ENCODE peak calls at places on chromosome 15, in nine cellular contexts. N is endothelial cell of umbilical vein; G is fibroblast of the aortic adventitia; J is H9; R is HCT116; H is ascending aorta; Z is CD4-positive, alpha-beta T cell; S is HepG2; F is RWPE1. I is an unnamed sample.

GRCh38 chr15:21269121-21269520 is 171.2 kb downstream of the POTEB3 start:
- DNase-seq in G (no peak), H (no peak), Z (no peak), N (no peak), R (no peak), S (no peak), F (no peak), J (no peak), I (peak)

GRCh38 chr15:69305204-69305931 is 6.7 kb downstream of the PAQR5 start:
- DNase-seq in F (peak), J (no peak), G (peak), S (peak), R (peak), H (no peak), N (peak), Z (no peak), I (peak)

GRCh38 chr15:71752604-71753289 is 57.6 kb upstream of the NR2E3 start:
- DNase-seq in Z (no peak), F (peak), J (peak), N (peak), R (peak), H (peak), S (peak), G (peak), I (peak)

GRCh38 chr15:79977431-79977940 is 6.5 kb upstream of the BCL2A1 start:
- DNase-seq in J (no peak), G (peak), N (no peak), Z (no peak), F (no peak), S (no peak), H (no peak), R (no peak), I (no peak)

GRCh38 chr15:77415450-77416448 is 4.2 kb downstream of the PEAK1 start:
- DNase-seq in Z (no peak), S (no peak), N (peak), F (no peak), G (peak), J (no peak), R (no peak), H (no peak), I (no peak)

GRCh38 chr15:89101302-89102191 is 13.3 kb downstream of the ABHD2 start:
- DNase-seq in J (no peak), Z (no peak), R (peak), H (peak), S (peak), F (peak), N (peak), G (peak), I (peak)

GRCh38 chr15:75925440-75925839 is 21.8 kb downstream of the FBXO22 start:
- DNase-seq in N (no peak), F (no peak), H (no peak), J (no peak), R (no peak), Z (no peak), G (no peak), S (no peak), I (no peak)

GRCh38 chr15:80217327-80217900 is 34.6 kb downstream of the CTXND1 start:
- DNase-seq in N (no peak), G (no peak), H (no peak), Z (no peak), S (no peak), F (no peak), R (no peak), J (no peak), I (no peak)

GRCh38 chr15:89500397-89501270 is 4.3 kb upstream of the RHCG start:
- DNase-seq in H (peak), R (no peak), J (peak), S (no peak), N (no peak), Z (no peak), F (no peak), G (no peak), I (no peak)

GRCh38 chr15:88664151-88664778 is 25.4 kb downstream of the ISG20 start:
- DNase-seq in H (no peak), F (no peak), R (no peak), S (no peak), J (no peak), G (peak), N (peak), Z (peak), I (no peak)

GRCh38 chr15:100943074-100943473 is 23.9 kb downstream of the LRRK1 start:
- DNase-seq in R (no peak), H (no peak), G (peak), S (no peak), Z (no peak), F (no peak), J (no peak), N (no peak), I (no peak)

GRCh38 chr15:93203036-93203435 is 114.0 kb upstream of the RGMA start:
- DNase-seq in R (no peak), H (no peak), F (no peak), J (no peak), N (no peak), G (no peak), Z (no peak), S (no peak), I (no peak)

GRCh38 chr15:101397521-101398003 is 91.9 kb downstream of the PCSK6 start:
- DNase-seq in Z (no peak), F (no peak), S (no peak), G (no peak), J (peak), N (no peak), R (no peak), H (no peak), I (no peak)

GRCh38 chr15:62119224-62119925 is 45.7 kb downstream of the C2CD4B start:
- DNase-seq in F (peak), N (peak), Z (no peak), H (no peak), J (no peak), S (peak), G (peak), R (peak), I (peak)

GRCh38 chr15:60612400-60613048 is 133.6 kb upstream of the ICE2 start:
- DNase-seq in F (no peak), Z (no peak), H (no peak), R (no peak), G (peak), J (no peak), N (no peak), S (no peak), I (no peak)

GRCh38 chr15:39542385-39543065 is 38.4 kb upstream of the THBS1 start:
- DNase-seq in G (no peak), H (no peak), N (no peak), S (no peak), F (no peak), Z (no peak), J (no peak), R (no peak), I (no peak)

GRCh38 chr15:26772588-26773484 is at the start of gene GABRB3:
- DNase-seq in R (no peak), J (peak), Z (no peak), S (no peak), G (no peak), N (no peak), H (no peak), F (no peak), I (peak)

GRCh38 chr15:82999905-83000671 is 11.4 kb downstream of the C15orf40 start:
- DNase-seq in F (peak), S (peak), Z (peak), J (no peak), G (peak), R (no peak), H (no peak), N (peak), I (peak)

GRCh38 chr15:100708916-100709315 is 106.5 kb downstream of the ASB7 start:
- DNase-seq in F (no peak), S (no peak), G (no peak), N (no peak), Z (no peak), H (no peak), J (no peak), R (no peak), I (no peak)

GRCh38 chr15:85451099-85451700 is 70.8 kb downstream of the AKAP13 start:
- DNase-seq in G (no peak), S (no peak), R (no peak), Z (no peak), N (no peak), H (no peak), F (no peak), J (no peak), I (no peak)

GRCh38 chr15:62799037-62799436 is 243.5 kb upstream of the TPM1 start:
- DNase-seq in N (no peak), G (no peak), S (no peak), H (no peak), J (no peak), R (no peak), F (no peak), Z (no peak), I (no peak)

GRCh38 chr15:55250392-55250791 is 39.2 kb downstream of the RAB27A start:
- DNase-seq in H (no peak), S (peak), G (peak), Z (no peak), J (no peak), N (no peak), R (no peak), F (peak), I (peak)

GRCh38 chr15:38074029-38074428 is 139.6 kb downstream of the TMCO5A start:
- DNase-seq in N (no peak), H (no peak), J (no peak), G (peak), F (no peak), S (no peak), Z (no peak), R (no peak), I (no peak)

GRCh38 chr15:85727068-85727467 is 67.7 kb downstream of the KLHL25 start:
- DNase-seq in G (peak), S (no peak), N (no peak), Z (no peak), J (no peak), F (no peak), R (no peak), H (no peak), I (no peak)

GRCh38 chr15:55737373-55737772 is 5.6 kb downstream of the PRTG start:
- DNase-seq in G (peak), R (no peak), N (peak), J (no peak), S (no peak), H (no peak), F (no peak), Z (no peak), I (peak)

GRCh38 chr15:84588053-84588874 is 12.5 kb upstream of the ZSCAN2 start:
- DNase-seq in N (peak), Z (peak), H (peak), F (peak), J (peak), R (peak), G (peak), S (peak), I (peak)

GRCh38 chr15:52523192-52523591 is 5.5 kb downstream of the MYO5A start:
- DNase-seq in J (no peak), G (peak), Z (no peak), H (no peak), R (no peak), N (peak), S (no peak), F (peak), I (no peak)

GRCh38 chr15:60520041-60520824 is 41.3 kb upstream of the ICE2 start:
- DNase-seq in G (no peak), J (no peak), Z (no peak), N (no peak), F (peak), S (no peak), R (peak), H (no peak), I (no peak)

GRCh38 chr15:48463366-48463880 is 132.2 kb downstream of the DUT start:
- DNase-seq in G (no peak), N (no peak), Z (no peak), F (no peak), R (no peak), J (no peak), S (no peak), H (no peak), I (no peak)

GRCh38 chr15:90203922-90204321 is 2.8 kb downstream of the SEMA4B start:
- DNase-seq in N (no peak), G (no peak), F (no peak), J (no peak), Z (no peak), R (no peak), S (no peak), H (no peak), I (no peak)

GRCh38 chr15:39961051-39961450 is 27.1 kb downstream of the EIF2AK4 start:
- DNase-seq in H (no peak), G (peak), J (no peak), F (no peak), S (no peak), N (no peak), Z (no peak), R (no peak), I (no peak)

GRCh38 chr15:74830868-74831267 is 4.4 kb downstream of the CPLX3 start:
- DNase-seq in F (no peak), Z (no peak), J (no peak), G (no peak), N (no peak), H (no peak), S (no peak), R (no peak), I (no peak)

GRCh38 chr15:71680079-71680461 is 130.3 kb upstream of the NR2E3 start:
- DNase-seq in Z (no peak), N (peak), S (no peak), R (no peak), J (no peak), F (no peak), H (no peak), G (no peak), I (no peak)

GRCh38 chr15:101641894-101642293 is 10.3 kb downstream of the TM2D3 start:
- DNase-seq in S (no peak), G (no peak), Z (no peak), H (no peak), F (no peak), J (no peak), R (no peak), N (peak), I (no peak)

GRCh38 chr15:70763950-70764730 is 782 bp upstream of the UACA start:
- DNase-seq in H (no peak), N (no peak), J (no peak), R (no peak), Z (no peak), G (no peak), F (no peak), S (no peak), I (peak)

GRCh38 chr15:31403096-31403495 is 76.5 kb downstream of the KLF13 start:
- DNase-seq in F (no peak), S (no peak), J (no peak), N (no peak), R (no peak), Z (no peak), G (no peak), H (no peak), I (no peak)

GRCh38 chr15:51731549-51732267 is 5.7 kb downstream of the LYSMD2 start:
- DNase-seq in G (peak), F (peak), Z (no peak), R (no peak), H (no peak), S (no peak), N (no peak), J (no peak), I (no peak)

GRCh38 chr15:96462768-96463167 is 132.3 kb downstream of the NR2F2 start:
- DNase-seq in G (peak), N (peak), R (no peak), Z (no peak), J (no peak), F (no peak), S (no peak), H (no peak), I (no peak)
- TF ChIP-seq CTCF in G (peak), N (no peak), R (peak), Z (no peak), J (no peak), F (no peak), S (no peak), H (no peak), I (no peak)

GRCh38 chr15:44713006-44713966 is 2.0 kb downstream of the B2M start:
- DNase-seq in J (no peak), N (peak), F (no peak), S (peak), R (no peak), Z (no peak), G (peak), H (no peak), I (no peak)
- TF ChIP-seq CTCF in J (peak), N (no peak), F (peak), S (peak), R (peak), Z (peak), G (peak), H (peak), I (peak)

GRCh38 chr15:63891763-63892123 is 58.0 kb upstream of the HERC1 start:
- DNase-seq in H (no peak), G (no peak), Z (no peak), F (no peak), R (no peak), N (no peak), J (no peak), S (no peak), I (no peak)
- TF ChIP-seq CTCF in H (no peak), G (no peak), Z (no peak), F (no peak), R (no peak), N (no peak), J (no peak), S (no peak), I (no peak)

GRCh38 chr15:34721802-34722795 is 32.7 kb downstream of the GJD2 start:
- DNase-seq in S (peak), J (peak), N (peak), R (peak), G (peak), Z (no peak), H (peak), F (peak), I (peak)
- TF ChIP-seq CTCF in S (peak), J (no peak), N (no peak), R (no peak), G (peak), Z (no peak), H (peak), F (peak), I (no peak)

DNA sequence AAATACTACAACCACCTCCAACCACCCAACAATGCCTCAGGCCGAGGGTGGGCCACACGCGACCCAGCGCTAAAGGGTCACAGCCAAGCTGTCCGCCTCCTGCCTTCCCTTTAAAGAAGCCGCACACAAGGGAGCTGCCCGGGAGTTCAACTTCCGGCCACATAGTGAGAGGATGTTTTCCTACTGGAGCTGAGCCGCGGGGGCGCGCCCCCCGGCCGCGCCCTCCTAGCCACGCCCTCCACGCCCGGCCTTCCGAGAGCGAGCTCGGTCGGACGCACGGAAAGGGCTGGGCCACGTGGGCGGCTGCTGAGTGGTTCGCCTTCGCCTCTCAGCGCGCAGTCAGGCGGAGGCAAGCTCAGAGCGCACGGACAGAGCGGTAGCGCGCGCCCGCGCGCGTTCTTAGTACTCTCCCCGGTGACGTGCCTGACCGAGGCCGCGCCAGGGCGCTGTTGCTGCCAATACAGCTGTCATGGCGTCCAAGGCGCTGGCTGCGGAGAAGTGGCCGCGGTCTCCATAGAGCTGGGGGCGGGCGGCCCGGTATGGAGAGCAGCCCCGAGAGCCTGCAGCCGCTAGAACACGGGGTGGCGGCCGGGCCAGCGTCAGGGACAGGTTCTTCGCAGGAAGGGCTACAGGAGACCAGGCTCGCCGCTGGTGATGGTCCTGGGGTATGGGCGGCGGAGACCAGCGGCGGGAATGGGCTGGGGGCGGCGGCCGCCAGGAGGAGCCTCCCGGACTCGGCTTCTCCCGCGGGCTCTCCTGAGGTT is at the start of gene MINDY2:
- DNase-seq in N (peak), S (peak), F (peak), Z (peak), G (peak), J (peak), H (peak), R (peak), I (peak)
- TF ChIP-seq CTCF in N (peak), S (peak), F (peak), Z (no peak), G (no peak), J (peak), H (peak), R (no peak), I (peak)

GRCh38 chr15:28901987-28902745 is 16.4 kb downstream of the APBA2 start:
- DNase-seq in Z (no peak), N (no peak), F (no peak), J (peak), H (no peak), G (no peak), S (no peak), R (no peak), I (no peak)
- TF ChIP-seq CTCF in Z (no peak), N (no peak), F (no peak), J (peak), H (no peak), G (no peak), S (peak), R (no peak), I (no peak)

DNA sequence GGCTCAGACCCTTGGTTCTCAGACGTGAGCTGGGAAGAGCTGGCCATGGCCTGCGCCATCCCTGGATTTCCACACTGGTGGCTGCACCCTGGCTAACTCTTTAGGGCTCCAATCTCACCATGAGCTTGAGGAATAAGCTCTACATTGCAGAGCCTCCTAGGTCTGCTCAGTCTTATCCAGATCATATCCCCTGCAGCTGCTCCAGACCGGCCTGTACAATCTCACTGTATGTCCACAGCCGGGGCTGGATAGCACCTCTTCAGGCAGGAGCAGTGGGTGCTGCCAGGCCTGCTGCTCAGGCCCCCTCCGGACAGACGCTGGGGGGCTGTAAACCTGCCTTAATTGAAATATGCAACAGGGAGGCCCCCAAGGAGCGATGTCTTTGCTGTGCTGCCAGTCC is 15.6 kb downstream of the INSYN1 start:
- DNase-seq in G (no peak), J (no peak), N (no peak), Z (no peak), S (no peak), F (no peak), H (no peak), R (no peak), I (peak)
- TF ChIP-seq CTCF in G (no peak), J (no peak), N (no peak), Z (no peak), S (no peak), F (no peak), H (no peak), R (no peak), I (no peak)